ENCODE peak calls at places on chromosomes 16 and 17, in six cellular contexts. W, B, A, K, P and N are unnamed samples.

GRCh38 chr17:74840989-74841666 is 18.6 kb downstream of the GRIN2C start:
- DNase-seq in A (no peak), W (no peak), P (peak; percentile 74), B (peak; percentile 28), K (no peak), N (no peak)

GRCh38 chr16:14095883-14096551 is 24.9 kb downstream of the MRTFB start:
- DNase-seq in P (no peak), K (no peak), W (no peak), A (no peak), B (no peak), N (no peak)

GRCh38 chr17:67139784-67140665 is 95.7 kb downstream of the CACNG1 start:
- DNase-seq in K (no peak), B (no peak), A (no peak), W (no peak), P (peak; percentile 18), N (no peak)

GRCh38 chr16:75733305-75734141 is 7.2 kb upstream of the CPHXL start:
- DNase-seq in P (no peak), B (peak; percentile 3), W (no peak), A (no peak), K (no peak), N (no peak)

GRCh38 chr16:82192665-82193064 is 22.6 kb upstream of the MPHOSPH6 start:
- DNase-seq in B (no peak), A (no peak), W (no peak), P (peak; percentile 92), K (peak; percentile 53), N (no peak)

GRCh38 chr17:62629556-62630364 is 2.3 kb downstream of the MRC2 start:
- DNase-seq in A (no peak), P (no peak), K (no peak), B (no peak), W (no peak), N (no peak)

GRCh38 chr17:28724500-28725165 is 1.4 kb downstream of the TLCD1 start:
- DNase-seq in A (no peak), W (no peak), B (no peak), P (peak; percentile 59), K (no peak), N (no peak)

GRCh38 chr16:1953734-1954133 is 755 bp downstream of the RPL3L start:
- DNase-seq in B (no peak), A (no peak), W (no peak), P (no peak), K (no peak), N (no peak)

GRCh38 chr16:41439-42068 is 11.9 kb downstream of the POLR3K start:
- DNase-seq in K (no peak), A (no peak), W (no peak), B (no peak), P (no peak), N (no peak)

GRCh38 chr17:79932907-79933306 is 93.7 kb upstream of the CBX4 start:
- DNase-seq in P (no peak), W (no peak), A (no peak), K (no peak), B (no peak), N (no peak)

GRCh38 chr16:4778050-4778392 is 10.1 kb downstream of the SEPTIN12 start:
- DNase-seq in P (no peak), A (no peak), K (no peak), B (no peak), W (no peak), N (no peak)

GRCh38 chr16:73527191-73527590 is 479.3 kb upstream of the ZFHX3 start:
- DNase-seq in P (peak; percentile 6), A (no peak), B (no peak), K (no peak), W (no peak), N (no peak)

GRCh38 chr17:77330602-77331081 is 189.9 kb downstream of the SEC14L1 start:
- DNase-seq in P (no peak), W (no peak), B (no peak), A (no peak), K (peak; percentile 41), N (no peak)

GRCh38 chr17:50834786-50835562 is 412 bp upstream of the WFIKKN2 start:
- DNase-seq in K (no peak), P (no peak), A (no peak), B (no peak), W (no peak), N (no peak)

GRCh38 chr17:3879181-3879580 is 13.7 kb downstream of the CAMKK1 start:
- DNase-seq in P (no peak), B (no peak), K (no peak), W (no peak), A (no peak), N (no peak)

GRCh38 chr16:56353054-56353921 is 72.1 kb downstream of the AMFR start:
- DNase-seq in W (no peak), A (no peak), K (no peak), B (no peak), P (no peak), N (peak; percentile 0)

GRCh38 chr17:40355804-40356758 is 8.5 kb downstream of the GJD3 start:
- DNase-seq in A (no peak), W (no peak), K (no peak), P (no peak), B (no peak), N (no peak)

GRCh38 chr17:64694207-64694606 is 32.1 kb upstream of the SMURF2 start:
- DNase-seq in P (peak; percentile 63), K (no peak), B (no peak), A (no peak), W (no peak), N (no peak)

GRCh38 chr17:40901981-40902862 is 17.2 kb upstream of the KRT20 start:
- DNase-seq in W (no peak), A (no peak), P (no peak), B (no peak), K (no peak), N (peak; percentile 37)

GRCh38 chr17:51347851-51348584 is 87.7 kb downstream of the UTP18 start:
- DNase-seq in B (no peak), A (no peak), K (no peak), W (no peak), P (no peak), N (no peak)

GRCh38 chr17:2239882-2240430 is 63.6 kb downstream of the SMG6 start:
- DNase-seq in A (peak; percentile 18), W (no peak), K (peak; percentile 83), P (no peak), B (no peak), N (no peak)

GRCh38 chr17:47615766-47616424 is 33.8 kb upstream of the KPNB1 start:
- DNase-seq in A (no peak), W (no peak), B (no peak), P (peak; percentile 64), K (no peak), N (peak; percentile 12)